ENCODE peak calls at places on chromosomes 7 and 10, in five cellular contexts. V is fibroblast of villous mesenchyme, K is brain microvascular endothelial cell, N is head of caudate nucleus, H is substantia nigra. J is an unnamed sample.

GRCh38 chr7:34672430-34672829 is 14.4 kb downstream of the NPSR1 start:
- DNase-seq in V (no peak), H (no peak), N (no peak), K (no peak), J (no peak)

GRCh38 chr7:130394421-130395188 is 14.3 kb downstream of the CPA1 start:
- DNase-seq in V (no peak), K (no peak), N (no peak), H (no peak), J (no peak)

GRCh38 chr10:68223535-68224165 is 8.3 kb downstream of the ATOH7 start:
- DNase-seq in K (no peak), V (no peak), N (no peak), H (no peak), J (no peak)

GRCh38 chr10:30818854-30819253 is 189.3 kb upstream of the LYZL2 start:
- DNase-seq in H (no peak), K (no peak), V (no peak), N (no peak), J (no peak)

GRCh38 chr7:105639677-105640493 is 58.6 kb upstream of the EFCAB10 start:
- DNase-seq in V (no peak), N (no peak), H (no peak), K (no peak), J (no peak)

GRCh38 chr10:128064615-128065580 is 61.3 kb downstream of the MKI67 start:
- DNase-seq in V (peak), K (peak), H (peak), N (peak), J (peak)

GRCh38 chr10:7410800-7411670 is at the start of gene SFMBT2:
- DNase-seq in N (peak), V (peak), K (peak), H (peak), J (peak)

GRCh38 chr10:117536359-117536861 is 6.1 kb upstream of the EMX2 start:
- DNase-seq in H (no peak), K (no peak), V (peak), N (no peak), J (no peak)

GRCh38 chr10:132162021-132162531 is 24.7 kb upstream of the DPYSL4 start:
- DNase-seq in V (no peak), K (no peak), N (no peak), H (no peak), J (no peak)

GRCh38 chr10:59073456-59074053 is 102.9 kb upstream of the PHYHIPL start:
- DNase-seq in V (no peak), K (no peak), N (no peak), H (no peak), J (no peak)

GRCh38 chr7:767580-767940 is 40.5 kb upstream of the PRKAR1B start:
- DNase-seq in H (no peak), V (peak), N (no peak), K (peak), J (no peak)

GRCh38 chr7:67696878-67697277 is 700.2 kb downstream of the TYW1 start:
- DNase-seq in K (no peak), N (peak), H (no peak), V (no peak), J (no peak)

GRCh38 chr10:70619271-70620019 is 16.9 kb upstream of the PRF1 start:
- DNase-seq in H (no peak), V (peak), K (peak), N (no peak), J (no peak)

GRCh38 chr10:35340975-35341374 is 4.7 kb downstream of the CCNY start:
- DNase-seq in V (no peak), K (no peak), H (no peak), N (peak), J (peak)